ENCODE peak calls at places on chromosome 1, in nine cellular contexts. One of them, this sample, is unnamed.

GRCh38 chr1:179599623-179600249 is 8.1 kb downstream of the TDRD5 start:
- DNase-seq in astrocyte: peak; percentile 14
- DNase-seq in stomach: no peak
- DNase-seq in mammary epithelial cell: peak; percentile 32
- DNase-seq in left lung: no peak
- DNase-seq in esophagus muscularis mucosa: no peak
- DNase-seq in neural progenitor cell: peak; percentile 55
- DNase-seq in ascending aorta: no peak
- DNase-seq in cardiac fibroblast: peak; percentile 52
- DNase-seq in this sample: no peak

GRCh38 chr1:179876289-179876715 is 1.3 kb downstream of the TOR1AIP2 start:
- DNase-seq in astrocyte: peak; percentile 47
- DNase-seq in stomach: no peak
- DNase-seq in mammary epithelial cell: peak; percentile 62
- DNase-seq in left lung: no peak
- DNase-seq in esophagus muscularis mucosa: no peak
- DNase-seq in neural progenitor cell: no peak
- DNase-seq in ascending aorta: no peak
- DNase-seq in cardiac fibroblast: peak; percentile 64
- DNase-seq in this sample: no peak

GRCh38 chr1:98428864-98429263 is 232.7 kb upstream of the SNX7 start:
- DNase-seq in astrocyte: no peak
- DNase-seq in stomach: no peak
- DNase-seq in mammary epithelial cell: no peak
- DNase-seq in left lung: no peak
- DNase-seq in esophagus muscularis mucosa: no peak
- DNase-seq in neural progenitor cell: no peak
- DNase-seq in ascending aorta: no peak
- DNase-seq in cardiac fibroblast: no peak
- DNase-seq in this sample: no peak

GRCh38 chr1:175530167-175530566 is 213.2 kb downstream of the TNR start:
- DNase-seq in astrocyte: no peak
- DNase-seq in stomach: no peak
- DNase-seq in mammary epithelial cell: no peak
- DNase-seq in left lung: no peak
- DNase-seq in esophagus muscularis mucosa: no peak
- DNase-seq in neural progenitor cell: no peak
- DNase-seq in ascending aorta: no peak
- DNase-seq in cardiac fibroblast: no peak
- DNase-seq in this sample: no peak

GRCh38 chr1:227788279-227789041 is 27.0 kb upstream of the PRSS38 start:
- DNase-seq in astrocyte: no peak
- DNase-seq in stomach: peak; percentile 43
- DNase-seq in mammary epithelial cell: peak; percentile 68
- DNase-seq in left lung: peak; percentile 89
- DNase-seq in esophagus muscularis mucosa: no peak
- DNase-seq in neural progenitor cell: peak; percentile 92
- DNase-seq in ascending aorta: no peak
- DNase-seq in cardiac fibroblast: no peak
- DNase-seq in this sample: no peak

GRCh38 chr1:161943713-161944112 is 80.0 kb downstream of the OLFML2B start:
- DNase-seq in astrocyte: no peak
- DNase-seq in stomach: no peak
- DNase-seq in mammary epithelial cell: no peak
- DNase-seq in left lung: no peak
- DNase-seq in esophagus muscularis mucosa: no peak
- DNase-seq in neural progenitor cell: no peak
- DNase-seq in ascending aorta: no peak
- DNase-seq in cardiac fibroblast: no peak
- DNase-seq in this sample: no peak

GRCh38 chr1:63794927-63795326 is 21.1 kb downstream of the ROR1 start:
- DNase-seq in astrocyte: peak; percentile 77
- DNase-seq in stomach: no peak
- DNase-seq in mammary epithelial cell: no peak
- DNase-seq in left lung: peak; percentile 69
- DNase-seq in esophagus muscularis mucosa: no peak
- DNase-seq in neural progenitor cell: peak; percentile 56
- DNase-seq in ascending aorta: no peak
- DNase-seq in cardiac fibroblast: no peak
- DNase-seq in this sample: no peak

GRCh38 chr1:217048104-217048707 is 325.0 kb upstream of the ESRRG start:
- DNase-seq in astrocyte: no peak
- DNase-seq in stomach: no peak
- DNase-seq in mammary epithelial cell: no peak
- DNase-seq in left lung: no peak
- DNase-seq in esophagus muscularis mucosa: peak; percentile 89
- DNase-seq in neural progenitor cell: peak; percentile 42
- DNase-seq in ascending aorta: no peak
- DNase-seq in cardiac fibroblast: peak; percentile 2
- DNase-seq in this sample: no peak

GRCh38 chr1:30877205-30877912 is 31.2 kb downstream of the SDC3 start:
- DNase-seq in astrocyte: peak; percentile 62
- DNase-seq in stomach: peak; percentile 37
- DNase-seq in mammary epithelial cell: peak; percentile 61
- DNase-seq in left lung: peak; percentile 84
- DNase-seq in esophagus muscularis mucosa: no peak
- DNase-seq in neural progenitor cell: no peak
- DNase-seq in ascending aorta: peak; percentile 57
- DNase-seq in cardiac fibroblast: peak; percentile 70
- DNase-seq in this sample: no peak

GRCh38 chr1:62175568-62176179 is 19.0 kb upstream of the L1TD1 start:
- DNase-seq in astrocyte: peak; percentile 17
- DNase-seq in stomach: peak; percentile 51
- DNase-seq in mammary epithelial cell: peak; percentile 39
- DNase-seq in left lung: no peak
- DNase-seq in esophagus muscularis mucosa: no peak
- DNase-seq in neural progenitor cell: peak; percentile 70
- DNase-seq in ascending aorta: no peak
- DNase-seq in cardiac fibroblast: peak; percentile 61
- DNase-seq in this sample: no peak

GRCh38 chr1:30511106-30511505 is 212.3 kb downstream of the MATN1 start:
- DNase-seq in astrocyte: no peak
- DNase-seq in stomach: no peak
- DNase-seq in mammary epithelial cell: no peak
- DNase-seq in left lung: no peak
- DNase-seq in esophagus muscularis mucosa: no peak
- DNase-seq in neural progenitor cell: no peak
- DNase-seq in ascending aorta: no peak
- DNase-seq in cardiac fibroblast: no peak
- DNase-seq in this sample: no peak

GRCh38 chr1:46410156-46411009 is 16.3 kb downstream of the FAAH start:
- DNase-seq in astrocyte: peak; percentile 23
- DNase-seq in stomach: no peak
- DNase-seq in mammary epithelial cell: no peak
- DNase-seq in left lung: no peak
- DNase-seq in esophagus muscularis mucosa: no peak
- DNase-seq in neural progenitor cell: no peak
- DNase-seq in ascending aorta: no peak
- DNase-seq in cardiac fibroblast: peak; percentile 48
- DNase-seq in this sample: no peak

GRCh38 chr1:21828506-21829210 is 16.6 kb downstream of the LDLRAD2 start:
- DNase-seq in astrocyte: no peak
- DNase-seq in stomach: no peak
- DNase-seq in mammary epithelial cell: no peak
- DNase-seq in left lung: no peak
- DNase-seq in esophagus muscularis mucosa: no peak
- DNase-seq in neural progenitor cell: no peak
- DNase-seq in ascending aorta: no peak
- DNase-seq in cardiac fibroblast: no peak
- DNase-seq in this sample: no peak

GRCh38 chr1:58983159-58983558 is 199.3 kb upstream of the JUN start:
- DNase-seq in astrocyte: no peak
- DNase-seq in stomach: no peak
- DNase-seq in mammary epithelial cell: no peak
- DNase-seq in left lung: no peak
- DNase-seq in esophagus muscularis mucosa: no peak
- DNase-seq in neural progenitor cell: no peak
- DNase-seq in ascending aorta: no peak
- DNase-seq in cardiac fibroblast: no peak
- DNase-seq in this sample: no peak

GRCh38 chr1:154955718-154956513 is at the start of gene PBXIP1:
- DNase-seq in astrocyte: peak; percentile 78
- DNase-seq in stomach: peak; percentile 83
- DNase-seq in mammary epithelial cell: peak; percentile 85
- DNase-seq in left lung: peak; percentile 75
- DNase-seq in esophagus muscularis mucosa: peak; percentile 98
- DNase-seq in neural progenitor cell: peak; percentile 95
- DNase-seq in ascending aorta: peak; percentile 52
- DNase-seq in cardiac fibroblast: peak; percentile 93
- DNase-seq in this sample: peak; percentile 79

GRCh38 chr1:20372676-20373075 is 82.0 kb downstream of the VWA5B1 start:
- DNase-seq in astrocyte: no peak
- DNase-seq in stomach: no peak
- DNase-seq in mammary epithelial cell: no peak
- DNase-seq in left lung: no peak
- DNase-seq in esophagus muscularis mucosa: no peak
- DNase-seq in neural progenitor cell: no peak
- DNase-seq in ascending aorta: no peak
- DNase-seq in cardiac fibroblast: no peak
- DNase-seq in this sample: no peak

GRCh38 chr1:38402230-38402815 is 355.7 kb upstream of the POU3F1 start:
- DNase-seq in astrocyte: no peak
- DNase-seq in stomach: no peak
- DNase-seq in mammary epithelial cell: no peak
- DNase-seq in left lung: no peak
- DNase-seq in esophagus muscularis mucosa: no peak
- DNase-seq in neural progenitor cell: no peak
- DNase-seq in ascending aorta: no peak
- DNase-seq in cardiac fibroblast: no peak
- DNase-seq in this sample: no peak

GRCh38 chr1:4598561-4598960 is 55.8 kb upstream of the AJAP1 start:
- DNase-seq in astrocyte: no peak
- DNase-seq in stomach: peak; percentile 11
- DNase-seq in mammary epithelial cell: no peak
- DNase-seq in left lung: no peak
- DNase-seq in esophagus muscularis mucosa: no peak
- DNase-seq in neural progenitor cell: no peak
- DNase-seq in ascending aorta: no peak
- DNase-seq in cardiac fibroblast: no peak
- DNase-seq in this sample: no peak

GRCh38 chr1:19682901-19683300 is 18.2 kb downstream of the HTR6 start:
- DNase-seq in astrocyte: no peak
- DNase-seq in stomach: no peak
- DNase-seq in mammary epithelial cell: no peak
- DNase-seq in left lung: no peak
- DNase-seq in esophagus muscularis mucosa: no peak
- DNase-seq in neural progenitor cell: no peak
- DNase-seq in ascending aorta: no peak
- DNase-seq in cardiac fibroblast: no peak
- DNase-seq in this sample: no peak

GRCh38 chr1:185996211-185996610 is 262.0 kb downstream of the HMCN1 start:
- DNase-seq in astrocyte: peak; percentile 76
- DNase-seq in stomach: no peak
- DNase-seq in mammary epithelial cell: peak; percentile 93
- DNase-seq in left lung: peak; percentile 37
- DNase-seq in esophagus muscularis mucosa: no peak
- DNase-seq in neural progenitor cell: no peak
- DNase-seq in ascending aorta: peak; percentile 10
- DNase-seq in cardiac fibroblast: peak; percentile 92
- DNase-seq in this sample: no peak

GRCh38 chr1:53576381-53576801 is 117.2 kb downstream of the DMRTB1 start:
- DNase-seq in astrocyte: no peak
- DNase-seq in stomach: no peak
- DNase-seq in mammary epithelial cell: no peak
- DNase-seq in left lung: no peak
- DNase-seq in esophagus muscularis mucosa: no peak
- DNase-seq in neural progenitor cell: no peak
- DNase-seq in ascending aorta: no peak
- DNase-seq in cardiac fibroblast: no peak
- DNase-seq in this sample: no peak

GRCh38 chr1:189678779-189679178 is 798.9 kb downstream of the BRINP3 start:
- DNase-seq in astrocyte: no peak
- DNase-seq in stomach: no peak
- DNase-seq in mammary epithelial cell: no peak
- DNase-seq in left lung: no peak
- DNase-seq in esophagus muscularis mucosa: no peak
- DNase-seq in neural progenitor cell: no peak
- DNase-seq in ascending aorta: no peak
- DNase-seq in cardiac fibroblast: no peak
- DNase-seq in this sample: no peak

GRCh38 chr1:189669846-189670245 is 807.8 kb downstream of the BRINP3 start:
- DNase-seq in astrocyte: peak; percentile 42
- DNase-seq in stomach: no peak
- DNase-seq in mammary epithelial cell: no peak
- DNase-seq in left lung: no peak
- DNase-seq in esophagus muscularis mucosa: no peak
- DNase-seq in neural progenitor cell: no peak
- DNase-seq in ascending aorta: no peak
- DNase-seq in cardiac fibroblast: peak; percentile 2
- DNase-seq in this sample: no peak

GRCh38 chr1:189673223-189673622 is 804.4 kb downstream of the BRINP3 start:
- DNase-seq in astrocyte: no peak
- DNase-seq in stomach: no peak
- DNase-seq in mammary epithelial cell: no peak
- DNase-seq in left lung: no peak
- DNase-seq in esophagus muscularis mucosa: no peak
- DNase-seq in neural progenitor cell: no peak
- DNase-seq in ascending aorta: no peak
- DNase-seq in cardiac fibroblast: no peak
- DNase-seq in this sample: no peak
- TF ChIP-seq CTCF in astrocyte: no peak
- TF ChIP-seq CTCF in stomach: no peak
- TF ChIP-seq CTCF in mammary epithelial cell: no peak
- TF ChIP-seq CTCF in left lung: no peak
- TF ChIP-seq CTCF in esophagus muscularis mucosa: no peak
- TF ChIP-seq CTCF in neural progenitor cell: no peak
- TF ChIP-seq CTCF in ascending aorta: no peak
- TF ChIP-seq CTCF in cardiac fibroblast: no peak
- TF ChIP-seq CTCF in this sample: no peak

GRCh38 chr1:43879996-43880395 is 53.6 kb upstream of the ARTN start:
- DNase-seq in astrocyte: no peak
- DNase-seq in stomach: no peak
- DNase-seq in mammary epithelial cell: no peak
- DNase-seq in left lung: no peak
- DNase-seq in esophagus muscularis mucosa: no peak
- DNase-seq in neural progenitor cell: no peak
- DNase-seq in ascending aorta: no peak
- DNase-seq in cardiac fibroblast: no peak
- DNase-seq in this sample: no peak
- H3K4me3 ChIP-seq in astrocyte: no peak overlapping the region
- H3K4me3 ChIP-seq in stomach: no peak overlapping the region
- H3K4me3 ChIP-seq in mammary epithelial cell: no peak overlapping the region
- H3K4me3 ChIP-seq in left lung: no peak overlapping the region
- H3K4me3 ChIP-seq in esophagus muscularis mucosa: no peak overlapping the region
- H3K4me3 ChIP-seq in neural progenitor cell: no peak overlapping the region
- H3K4me3 ChIP-seq in ascending aorta: no peak overlapping the region
- H3K4me3 ChIP-seq in cardiac fibroblast: no peak overlapping the region
- H3K4me3 ChIP-seq in this sample: no peak overlapping the region

GRCh38 chr1:235866207-235866912 is at the start of gene LYST:
- DNase-seq in astrocyte: no peak
- DNase-seq in stomach: peak; percentile 49
- DNase-seq in mammary epithelial cell: peak; percentile 65
- DNase-seq in left lung: peak; percentile 61
- DNase-seq in esophagus muscularis mucosa: no peak
- DNase-seq in neural progenitor cell: peak; percentile 71
- DNase-seq in ascending aorta: no peak
- DNase-seq in cardiac fibroblast: peak; percentile 52
- DNase-seq in this sample: no peak
- TF ChIP-seq CTCF in astrocyte: peak; percentile 30
- TF ChIP-seq CTCF in stomach: no peak
- TF ChIP-seq CTCF in mammary epithelial cell: peak; percentile 68
- TF ChIP-seq CTCF in left lung: no peak
- TF ChIP-seq CTCF in esophagus muscularis mucosa: no peak
- TF ChIP-seq CTCF in neural progenitor cell: no peak
- TF ChIP-seq CTCF in ascending aorta: peak; percentile 19
- TF ChIP-seq CTCF in cardiac fibroblast: peak; percentile 53
- TF ChIP-seq CTCF in this sample: peak; percentile 48

GRCh38 chr1:23403355-23403734 is 21.2 kb downstream of the TCEA3 start:
- DNase-seq in astrocyte: no peak
- DNase-seq in stomach: no peak
- DNase-seq in mammary epithelial cell: no peak
- DNase-seq in left lung: no peak
- DNase-seq in esophagus muscularis mucosa: no peak
- DNase-seq in neural progenitor cell: no peak
- DNase-seq in ascending aorta: no peak
- DNase-seq in cardiac fibroblast: no peak
- DNase-seq in this sample: no peak
- H3K4me3 ChIP-seq in astrocyte: peak overlapping the region; percentile 24
- H3K4me3 ChIP-seq in stomach: no peak overlapping the region
- H3K4me3 ChIP-seq in mammary epithelial cell: no peak overlapping the region
- H3K4me3 ChIP-seq in left lung: no peak overlapping the region
- H3K4me3 ChIP-seq in esophagus muscularis mucosa: no peak overlapping the region
- H3K4me3 ChIP-seq in neural progenitor cell: no peak overlapping the region
- H3K4me3 ChIP-seq in ascending aorta: no peak overlapping the region
- H3K4me3 ChIP-seq in cardiac fibroblast: no peak overlapping the region
- H3K4me3 ChIP-seq in this sample: no peak overlapping the region

This sample was measured in GM12864.